ENCODE peak calls at places on chromosome 5, in ten cellular contexts. L, W, D, I, V, Z, R, N, G and M are unnamed samples.

GRCh38 chr5:142544946-142545652 is 140.8 kb downstream of the FGF1 start:
- DNase-seq in L (no peak), W (no peak), D (no peak), I (no peak), V (no peak), Z (no peak), R (no peak), N (no peak), G (no peak), M (no peak)

GRCh38 chr5:94094793-94095441 is 353.5 kb upstream of the POU5F2 start:
- DNase-seq in L (no peak), W (no peak), D (no peak), I (no peak), V (no peak), Z (no peak), R (no peak), N (no peak), G (no peak), M (no peak)

GRCh38 chr5:111935835-111936234 is 178.8 kb upstream of the NREP start:
- DNase-seq in L (no peak), W (no peak), D (no peak), I (no peak), V (no peak), Z (no peak), R (no peak), N (no peak), G (no peak), M (no peak)

GRCh38 chr5:170751631-170752030 is 31.9 kb upstream of the GABRP start:
- DNase-seq in L (no peak), W (no peak), D (no peak), I (no peak), V (no peak), Z (no peak), R (no peak), N (no peak), G (no peak), M (no peak)

GRCh38 chr5:18968966-18969365 is 1019.0 kb downstream of the CDH18 start:
- DNase-seq in L (no peak), W (no peak), D (no peak), I (no peak), V (no peak), Z (no peak), R (no peak), N (no peak), G (no peak), M (no peak)

GRCh38 chr5:119009131-119009530 is 20.8 kb upstream of the DTWD2 start:
- DNase-seq in L (no peak), W (no peak), D (no peak), I (no peak), V (no peak), Z (no peak), R (no peak), N (no peak), G (no peak), M (no peak)

GRCh38 chr5:181207214-181207959 is 2.4 kb upstream of the TRIM7 start:
- DNase-seq in L (no peak), W (peak), D (peak), I (peak), V (peak), Z (peak), R (peak), N (peak), G (peak), M (no peak)

GRCh38 chr5:1472964-1473628 is 27.9 kb upstream of the SLC6A3 start:
- DNase-seq in L (no peak), W (no peak), D (peak), I (no peak), V (no peak), Z (no peak), R (no peak), N (peak), G (no peak), M (no peak)

GRCh38 chr5:95960802-95961616 is 642 bp downstream of the ELL2 start:
- DNase-seq in L (peak), W (peak), D (peak), I (peak), V (peak), Z (peak), R (peak), N (peak), G (peak), M (peak)